ENCODE peak calls at places on chromosomes 5 and 9, in eight cellular contexts. U is aorta, G is ovary, B is lung, A is uterus, F is body of pancreas, Y is MM.1S, R is right cardiac atrium. P is an unnamed sample. For H3K4me1, the result is how much of the 10 kb centered on the place peaks cover.

GRCh38 chr9:118686940-118687339 is 682.3 kb downstream of the BRINP1 start:
- DNase-seq in R (no peak), A (no peak), U (no peak), Y (no peak), B (no peak), G (no peak), F (no peak), P (no peak)

GRCh38 chr5:43040287-43041098 is at the start of gene ANXA2R:
- DNase-seq in A (peak), B (peak), R (peak), U (peak), G (peak), F (peak), Y (peak), P (peak)

GRCh38 chr9:114224247-114224610 is 68.9 kb downstream of the COL27A1 start:
- DNase-seq in G (no peak), Y (no peak), F (no peak), A (no peak), U (no peak), B (no peak), R (no peak), P (no peak)

GRCh38 chr9:29332789-29333188 is 1759.5 kb upstream of the C9orf72 start:
- DNase-seq in F (no peak), B (no peak), R (no peak), U (no peak), Y (no peak), A (no peak), G (no peak), P (no peak)

GRCh38 chr5:176675676-176676360 is 28.5 kb downstream of the TSPAN17 start:
- DNase-seq in R (peak), F (no peak), B (no peak), A (no peak), Y (no peak), U (no peak), G (no peak), P (no peak)

GRCh38 chr5:151427258-151427657 is 20.1 kb upstream of the SLC36A1 start:
- DNase-seq in B (no peak), R (no peak), F (no peak), G (no peak), A (no peak), U (no peak), Y (peak), P (no peak)

GRCh38 chr5:169072223-169072622 is 228.7 kb downstream of the SLIT3 start:
- DNase-seq in R (no peak), U (no peak), B (no peak), G (no peak), F (no peak), A (no peak), Y (no peak), P (no peak)

GRCh38 chr5:132205385-132206125 is 22.1 kb downstream of the P4HA2 start:
- DNase-seq in G (no peak), F (peak), R (peak), U (no peak), B (no peak), A (no peak), Y (no peak), P (peak)

GRCh38 chr5:7169240-7169878 is 226.6 kb upstream of the ADCY2 start:
- DNase-seq in F (no peak), G (no peak), Y (no peak), B (no peak), A (no peak), R (no peak), U (no peak), P (no peak)

GRCh38 chr5:36156619-36157018 is 4.7 kb downstream of the SKP2 start:
- DNase-seq in U (no peak), Y (no peak), G (no peak), A (no peak), R (no peak), B (no peak), F (no peak), P (no peak)

GRCh38 chr5:36156124-36156601 is 4.3 kb downstream of the SKP2 start:
- DNase-seq in G (no peak), U (no peak), F (no peak), B (no peak), Y (no peak), R (no peak), A (no peak), P (no peak)

GRCh38 chr5:36153727-36154126 is 1.8 kb downstream of the SKP2 start:
- DNase-seq in B (no peak), A (no peak), F (no peak), R (no peak), U (no peak), G (no peak), Y (no peak), P (no peak)

GRCh38 chr5:36153299-36153677 is 1.4 kb downstream of the SKP2 start:
- DNase-seq in Y (no peak), U (no peak), B (no peak), R (no peak), G (no peak), A (no peak), F (no peak), P (no peak)

GRCh38 chr5:36155291-36155690 is 3.4 kb downstream of the SKP2 start:
- DNase-seq in Y (no peak), B (no peak), F (no peak), A (no peak), R (no peak), G (no peak), U (no peak), P (no peak)
- H3K4me1 ChIP-seq in Y (under half), B (under half), F (under half), A (under half), R (under half), G (under half), U (under half), P (under half)

GRCh38 chr5:76385540-76385939 is 17.5 kb upstream of the IQGAP2 start:
- DNase-seq in R (no peak), F (no peak), Y (no peak), A (no peak), G (no peak), U (no peak), B (peak), P (no peak)

GRCh38 chr5:76388236-76388635 is 14.8 kb upstream of the IQGAP2 start:
- DNase-seq in A (no peak), R (no peak), U (no peak), Y (no peak), B (no peak), G (no peak), F (no peak), P (no peak)

GRCh38 chr5:76384189-76384588 is 18.9 kb upstream of the IQGAP2 start:
- DNase-seq in A (no peak), G (no peak), F (peak), B (no peak), R (no peak), U (no peak), Y (no peak), P (no peak)

GRCh38 chr5:76384705-76385104 is 18.4 kb upstream of the IQGAP2 start:
- DNase-seq in Y (no peak), R (no peak), U (no peak), G (no peak), F (no peak), B (no peak), A (no peak), P (no peak)

DNA sequence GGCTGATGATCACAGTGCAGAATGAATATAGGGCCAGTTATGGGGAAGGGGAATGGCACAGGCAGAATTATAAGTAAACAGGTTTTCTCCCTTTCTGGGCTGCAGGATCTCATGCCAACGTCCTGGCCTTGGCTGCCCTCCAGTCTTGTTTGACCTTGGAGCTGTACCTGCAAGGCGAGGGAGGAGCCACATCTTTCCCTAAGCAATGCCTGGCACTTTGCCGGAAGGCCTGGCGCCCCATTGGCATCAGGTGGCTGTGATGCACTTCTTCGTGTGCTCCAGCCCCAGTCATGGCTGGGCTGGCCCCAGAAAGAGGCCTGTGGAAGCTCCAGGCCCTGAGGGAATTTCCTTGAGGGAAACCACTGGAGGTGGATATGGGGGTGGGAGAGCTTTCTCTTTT is 16.7 kb upstream of the IQGAP2 start:
- DNase-seq in B (peak), G (peak), Y (no peak), R (no peak), F (peak), A (no peak), U (no peak), P (no peak)
- H3K4me1 ChIP-seq in B (under half), G (under half), Y (under half), R (under half), F (half or more), A (under half), U (under half), P (under half)

GRCh38 chr5:149412783-149413476 is 33.8 kb upstream of the IL17B start:
- DNase-seq in R (peak), G (peak), F (no peak), A (peak), U (peak), Y (no peak), B (no peak), P (no peak)
- H3K4me1 ChIP-seq in R (under half), G (under half), F (under half), A (under half), U (under half), Y (under half), B (under half), P (half or more)

DNA sequence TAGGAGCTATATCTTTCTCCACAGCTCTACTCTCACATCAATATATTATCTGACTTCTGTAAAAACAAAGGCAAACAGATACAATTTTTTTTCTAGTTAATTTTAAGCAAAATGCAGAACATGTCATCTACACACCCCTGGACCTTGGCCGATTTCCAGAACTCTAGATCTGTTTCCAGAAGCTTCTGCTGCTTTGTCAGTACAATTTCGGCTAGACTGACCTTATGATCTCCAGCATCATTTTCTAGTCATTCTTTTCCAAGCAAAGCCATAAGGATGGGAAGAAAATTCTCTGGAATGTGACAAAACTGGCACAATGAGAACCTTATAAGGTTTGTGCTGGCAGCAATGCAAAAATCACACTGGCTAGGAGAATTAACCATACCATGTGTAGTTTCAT is 132.8 kb upstream of the MPDZ start:
- DNase-seq in A (no peak), U (no peak), Y (no peak), G (no peak), R (no peak), F (no peak), B (no peak), P (no peak)
- H3K4me1 ChIP-seq in A (under half), U (under half), Y (under half), G (under half), R (under half), F (under half), B (under half), P (under half)

DNA sequence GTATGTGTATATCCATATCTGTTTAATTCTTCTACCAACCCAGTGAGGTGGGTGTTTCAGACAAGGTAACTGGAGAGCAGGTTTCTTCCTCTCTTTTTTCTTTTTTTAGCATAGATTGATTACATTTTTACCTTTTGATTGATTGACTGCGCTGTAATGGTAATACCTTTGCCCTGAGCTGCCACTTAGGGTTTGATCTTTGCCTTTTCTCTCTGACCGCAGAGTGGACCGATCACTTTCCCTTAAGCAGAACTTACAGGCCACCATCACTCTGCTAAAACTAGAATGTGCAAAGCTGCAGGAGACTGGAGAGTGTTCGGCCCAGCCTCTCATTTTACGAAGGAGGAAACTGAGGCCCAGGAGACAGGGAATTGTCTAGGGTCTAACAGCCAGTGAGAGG is 38.0 kb downstream of the RCL1 start:
- DNase-seq in B (no peak), R (no peak), U (no peak), Y (no peak), G (no peak), F (no peak), A (no peak), P (no peak)
- H3K4me1 ChIP-seq in B (under half), R (under half), U (under half), Y (under half), G (under half), F (half or more), A (under half), P (under half)